ENCODE peak calls at places on chromosomes 3 and 15, in nine cellular contexts. One of them, this sample, is unnamed.

GRCh38 chr15:84079885-84080777 is 155.4 kb upstream of the GOLGA6L4 start:
- DNase-seq in tibial nerve: no peak
- DNase-seq in prostate gland: peak; percentile 5
- DNase-seq in left lung: peak; percentile 76
- DNase-seq in mesenchymal stem cell: peak; percentile 32
- DNase-seq in IMR-90: peak; percentile 3
- DNase-seq in GM23338: peak; percentile 85
- DNase-seq in DND-41: peak; percentile 69
- DNase-seq in esophagus squamous epithelium: peak; percentile 0
- DNase-seq in this sample: no peak

GRCh38 chr15:84151205-84151931 is 84.2 kb upstream of the GOLGA6L4 start:
- DNase-seq in tibial nerve: no peak
- DNase-seq in prostate gland: no peak
- DNase-seq in left lung: no peak
- DNase-seq in mesenchymal stem cell: peak; percentile 1
- DNase-seq in IMR-90: no peak
- DNase-seq in GM23338: no peak
- DNase-seq in DND-41: no peak
- DNase-seq in esophagus squamous epithelium: no peak
- DNase-seq in this sample: no peak

GRCh38 chr3:172447611-172448579 is at the start of gene GHSR:
- DNase-seq in tibial nerve: no peak
- DNase-seq in prostate gland: no peak
- DNase-seq in left lung: peak; percentile 75
- DNase-seq in mesenchymal stem cell: no peak
- DNase-seq in IMR-90: no peak
- DNase-seq in GM23338: peak; percentile 51
- DNase-seq in DND-41: peak; percentile 13
- DNase-seq in esophagus squamous epithelium: no peak
- DNase-seq in this sample: peak; percentile 7

GRCh38 chr15:77411614-77411976 is 8.3 kb downstream of the PEAK1 start:
- DNase-seq in tibial nerve: no peak
- DNase-seq in prostate gland: no peak
- DNase-seq in left lung: no peak
- DNase-seq in mesenchymal stem cell: no peak
- DNase-seq in IMR-90: no peak
- DNase-seq in GM23338: no peak
- DNase-seq in DND-41: no peak
- DNase-seq in esophagus squamous epithelium: no peak
- DNase-seq in this sample: no peak

GRCh38 chr3:46845397-46845859 is 17.8 kb downstream of the MYL3 start:
- DNase-seq in tibial nerve: peak; percentile 72
- DNase-seq in prostate gland: no peak
- DNase-seq in left lung: no peak
- DNase-seq in mesenchymal stem cell: peak; percentile 75
- DNase-seq in IMR-90: peak; percentile 62
- DNase-seq in GM23338: peak; percentile 72
- DNase-seq in DND-41: peak; percentile 3
- DNase-seq in esophagus squamous epithelium: no peak
- DNase-seq in this sample: no peak

GRCh38 chr3:30167511-30168135 is 438.8 kb upstream of the TGFBR2 start:
- DNase-seq in tibial nerve: no peak
- DNase-seq in prostate gland: no peak
- DNase-seq in left lung: no peak
- DNase-seq in mesenchymal stem cell: peak; percentile 24
- DNase-seq in IMR-90: peak; percentile 22
- DNase-seq in GM23338: no peak
- DNase-seq in DND-41: no peak
- DNase-seq in esophagus squamous epithelium: no peak
- DNase-seq in this sample: no peak

GRCh38 chr15:92409006-92409405 is 15.3 kb downstream of the ST8SIA2 start:
- DNase-seq in tibial nerve: no peak
- DNase-seq in prostate gland: no peak
- DNase-seq in left lung: no peak
- DNase-seq in mesenchymal stem cell: no peak
- DNase-seq in IMR-90: no peak
- DNase-seq in GM23338: no peak
- DNase-seq in DND-41: no peak
- DNase-seq in esophagus squamous epithelium: no peak
- DNase-seq in this sample: no peak

GRCh38 chr15:40695469-40695910 is 516 bp downstream of the RAD51 start:
- DNase-seq in tibial nerve: no peak
- DNase-seq in prostate gland: no peak
- DNase-seq in left lung: no peak
- DNase-seq in mesenchymal stem cell: peak; percentile 68
- DNase-seq in IMR-90: peak; percentile 11
- DNase-seq in GM23338: no peak
- DNase-seq in DND-41: no peak
- DNase-seq in esophagus squamous epithelium: no peak
- DNase-seq in this sample: no peak

GRCh38 chr15:63452552-63453136 is 51.7 kb upstream of the USP3 start:
- DNase-seq in tibial nerve: no peak
- DNase-seq in prostate gland: no peak
- DNase-seq in left lung: no peak
- DNase-seq in mesenchymal stem cell: no peak
- DNase-seq in IMR-90: no peak
- DNase-seq in GM23338: no peak
- DNase-seq in DND-41: no peak
- DNase-seq in esophagus squamous epithelium: no peak
- DNase-seq in this sample: no peak

GRCh38 chr3:186922790-186923189 is 7.5 kb upstream of the ST6GAL1 start:
- DNase-seq in tibial nerve: no peak
- DNase-seq in prostate gland: peak; percentile 74
- DNase-seq in left lung: no peak
- DNase-seq in mesenchymal stem cell: no peak
- DNase-seq in IMR-90: no peak
- DNase-seq in GM23338: no peak
- DNase-seq in DND-41: no peak
- DNase-seq in esophagus squamous epithelium: no peak
- DNase-seq in this sample: no peak

GRCh38 chr3:77825045-77825827 is 785.3 kb downstream of the ROBO2 start:
- DNase-seq in tibial nerve: no peak
- DNase-seq in prostate gland: peak; percentile 55
- DNase-seq in left lung: peak; percentile 85
- DNase-seq in mesenchymal stem cell: peak; percentile 92
- DNase-seq in IMR-90: peak; percentile 50
- DNase-seq in GM23338: no peak
- DNase-seq in DND-41: no peak
- DNase-seq in esophagus squamous epithelium: no peak
- DNase-seq in this sample: no peak

GRCh38 chr15:78461171-78461881 is 23.3 kb downstream of the IREB2 start:
- DNase-seq in tibial nerve: no peak
- DNase-seq in prostate gland: no peak
- DNase-seq in left lung: no peak
- DNase-seq in mesenchymal stem cell: peak; percentile 50
- DNase-seq in IMR-90: no peak
- DNase-seq in GM23338: peak; percentile 57
- DNase-seq in DND-41: peak; percentile 10
- DNase-seq in esophagus squamous epithelium: no peak
- DNase-seq in this sample: no peak

GRCh38 chr3:58670506-58671125 is 4.0 kb upstream of the FAM3D start:
- DNase-seq in tibial nerve: no peak
- DNase-seq in prostate gland: no peak
- DNase-seq in left lung: no peak
- DNase-seq in mesenchymal stem cell: no peak
- DNase-seq in IMR-90: no peak
- DNase-seq in GM23338: no peak
- DNase-seq in DND-41: no peak
- DNase-seq in esophagus squamous epithelium: no peak
- DNase-seq in this sample: no peak

GRCh38 chr15:62940755-62941361 is 101.7 kb upstream of the TPM1 start:
- DNase-seq in tibial nerve: peak; percentile 67
- DNase-seq in prostate gland: no peak
- DNase-seq in left lung: no peak
- DNase-seq in mesenchymal stem cell: peak; percentile 99
- DNase-seq in IMR-90: peak; percentile 98
- DNase-seq in GM23338: no peak
- DNase-seq in DND-41: no peak
- DNase-seq in esophagus squamous epithelium: no peak
- DNase-seq in this sample: no peak

GRCh38 chr3:53196575-53197407 is 35.8 kb downstream of the PRKCD start:
- DNase-seq in tibial nerve: peak; percentile 29
- DNase-seq in prostate gland: no peak
- DNase-seq in left lung: no peak
- DNase-seq in mesenchymal stem cell: peak; percentile 75
- DNase-seq in IMR-90: peak; percentile 62
- DNase-seq in GM23338: peak; percentile 81
- DNase-seq in DND-41: no peak
- DNase-seq in esophagus squamous epithelium: no peak
- DNase-seq in this sample: peak; percentile 23

GRCh38 chr3:51819709-51820406 is 40.8 kb upstream of the IQCF6 start:
- DNase-seq in tibial nerve: no peak
- DNase-seq in prostate gland: no peak
- DNase-seq in left lung: no peak
- DNase-seq in mesenchymal stem cell: no peak
- DNase-seq in IMR-90: no peak
- DNase-seq in GM23338: peak; percentile 90
- DNase-seq in DND-41: peak; percentile 9
- DNase-seq in esophagus squamous epithelium: no peak
- DNase-seq in this sample: no peak

GRCh38 chr3:138921316-138922292 is 25.3 kb downstream of the FOXL2 start:
- DNase-seq in tibial nerve: no peak
- DNase-seq in prostate gland: no peak
- DNase-seq in left lung: no peak
- DNase-seq in mesenchymal stem cell: peak; percentile 53
- DNase-seq in IMR-90: peak; percentile 81
- DNase-seq in GM23338: no peak
- DNase-seq in DND-41: no peak
- DNase-seq in esophagus squamous epithelium: no peak
- DNase-seq in this sample: no peak

GRCh38 chr3:111954228-111954990 is 24.4 kb upstream of the ABHD10 start:
- DNase-seq in tibial nerve: no peak
- DNase-seq in prostate gland: peak; percentile 23
- DNase-seq in left lung: no peak
- DNase-seq in mesenchymal stem cell: no peak
- DNase-seq in IMR-90: peak; percentile 11
- DNase-seq in GM23338: no peak
- DNase-seq in DND-41: no peak
- DNase-seq in esophagus squamous epithelium: no peak
- DNase-seq in this sample: no peak

DNA sequence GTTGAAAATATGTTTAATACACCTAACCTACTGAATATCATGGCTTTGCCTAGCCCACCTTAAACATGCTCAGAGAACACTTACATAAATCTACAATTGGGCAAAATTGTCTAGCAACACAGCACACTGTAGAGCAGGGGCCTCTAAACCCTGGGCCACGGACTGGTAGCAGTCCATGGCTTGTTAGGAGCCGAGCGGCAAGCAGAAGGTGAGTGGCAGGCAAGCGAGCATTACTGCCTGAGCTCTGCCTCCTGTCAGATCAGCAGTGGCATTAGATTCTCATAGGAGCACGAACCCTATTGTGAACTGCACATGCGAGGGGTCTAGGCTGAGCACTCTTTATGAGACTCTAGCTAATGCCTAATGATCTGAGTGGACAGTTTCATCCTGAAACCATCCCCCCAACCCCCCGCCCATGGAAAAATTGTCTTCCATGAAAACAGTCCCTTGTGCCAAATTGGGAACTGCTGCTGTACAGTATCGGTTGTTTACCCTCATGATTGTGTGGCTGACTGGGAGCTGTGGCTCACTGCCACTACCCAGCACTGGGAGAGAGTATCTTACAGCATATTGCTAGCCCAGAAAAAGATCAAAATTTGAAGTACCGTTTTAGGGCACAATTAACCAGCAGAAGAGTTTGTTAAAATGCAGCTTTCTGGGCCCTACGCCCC is 26.1 kb downstream of the CMSS1 start:
- DNase-seq in tibial nerve: no peak
- DNase-seq in prostate gland: no peak
- DNase-seq in left lung: no peak
- DNase-seq in mesenchymal stem cell: peak; percentile 46
- DNase-seq in IMR-90: no peak
- DNase-seq in GM23338: no peak
- DNase-seq in DND-41: no peak
- DNase-seq in esophagus squamous epithelium: no peak
- DNase-seq in this sample: no peak
- H3K27ac ChIP-seq in tibial nerve: peak overlapping the region; percentile 61
- H3K27ac ChIP-seq in prostate gland: peak overlapping the region; percentile 44
- H3K27ac ChIP-seq in left lung: peak overlapping the region; percentile 65
- H3K27ac ChIP-seq in mesenchymal stem cell: peak overlapping the region; percentile 67
- H3K27ac ChIP-seq in IMR-90: peak overlapping the region; percentile 88
- H3K27ac ChIP-seq in GM23338: no peak overlapping the region
- H3K27ac ChIP-seq in DND-41: no peak overlapping the region
- H3K27ac ChIP-seq in esophagus squamous epithelium: no peak overlapping the region
- H3K27ac ChIP-seq in this sample: no peak overlapping the region

GRCh38 chr15:90402806-90403205 is 14.8 kb downstream of the IQGAP1 start:
- DNase-seq in tibial nerve: no peak
- DNase-seq in prostate gland: no peak
- DNase-seq in left lung: no peak
- DNase-seq in mesenchymal stem cell: no peak
- DNase-seq in IMR-90: no peak
- DNase-seq in GM23338: no peak
- DNase-seq in DND-41: no peak
- DNase-seq in esophagus squamous epithelium: no peak
- DNase-seq in this sample: no peak
- H3K4me1 ChIP-seq in tibial nerve: peaks cover 14% of the 10 kb centered on the region
- H3K4me1 ChIP-seq in prostate gland: peaks cover 20% of the 10 kb centered on the region
- H3K4me1 ChIP-seq in left lung: peaks cover 51% of the 10 kb centered on the region
- H3K4me1 ChIP-seq in mesenchymal stem cell: peaks cover 11% of the 10 kb centered on the region
- H3K4me1 ChIP-seq in IMR-90: peaks cover 19% of the 10 kb centered on the region
- H3K4me1 ChIP-seq in GM23338: peaks cover 66% of the 10 kb centered on the region
- H3K4me1 ChIP-seq in DND-41: peaks cover 34% of the 10 kb centered on the region
- H3K4me1 ChIP-seq in esophagus squamous epithelium: peaks cover 57% of the 10 kb centered on the region
- H3K4me1 ChIP-seq in this sample: peaks cover 60% of the 10 kb centered on the region

GRCh38 chr3:184525337-184526157 is 36.0 kb upstream of the EPHB3 start:
- DNase-seq in tibial nerve: no peak
- DNase-seq in prostate gland: no peak
- DNase-seq in left lung: peak; percentile 83
- DNase-seq in mesenchymal stem cell: peak; percentile 13
- DNase-seq in IMR-90: no peak
- DNase-seq in GM23338: peak; percentile 97
- DNase-seq in DND-41: no peak
- DNase-seq in esophagus squamous epithelium: no peak
- DNase-seq in this sample: no peak
- H3K4me3 ChIP-seq in tibial nerve: peak overlapping the region; percentile 58
- H3K4me3 ChIP-seq in prostate gland: peak overlapping the region; percentile 36
- H3K4me3 ChIP-seq in left lung: peak overlapping the region; percentile 43
- H3K4me3 ChIP-seq in mesenchymal stem cell: peak overlapping the region; percentile 55
- H3K4me3 ChIP-seq in IMR-90: peak overlapping the region; percentile 22
- H3K4me3 ChIP-seq in GM23338: peak overlapping the region; percentile 65
- H3K4me3 ChIP-seq in DND-41: peak overlapping the region; percentile 53
- H3K4me3 ChIP-seq in esophagus squamous epithelium: peak overlapping the region; percentile 38
- H3K4me3 ChIP-seq in this sample: peak overlapping the region; percentile 65

DNA sequence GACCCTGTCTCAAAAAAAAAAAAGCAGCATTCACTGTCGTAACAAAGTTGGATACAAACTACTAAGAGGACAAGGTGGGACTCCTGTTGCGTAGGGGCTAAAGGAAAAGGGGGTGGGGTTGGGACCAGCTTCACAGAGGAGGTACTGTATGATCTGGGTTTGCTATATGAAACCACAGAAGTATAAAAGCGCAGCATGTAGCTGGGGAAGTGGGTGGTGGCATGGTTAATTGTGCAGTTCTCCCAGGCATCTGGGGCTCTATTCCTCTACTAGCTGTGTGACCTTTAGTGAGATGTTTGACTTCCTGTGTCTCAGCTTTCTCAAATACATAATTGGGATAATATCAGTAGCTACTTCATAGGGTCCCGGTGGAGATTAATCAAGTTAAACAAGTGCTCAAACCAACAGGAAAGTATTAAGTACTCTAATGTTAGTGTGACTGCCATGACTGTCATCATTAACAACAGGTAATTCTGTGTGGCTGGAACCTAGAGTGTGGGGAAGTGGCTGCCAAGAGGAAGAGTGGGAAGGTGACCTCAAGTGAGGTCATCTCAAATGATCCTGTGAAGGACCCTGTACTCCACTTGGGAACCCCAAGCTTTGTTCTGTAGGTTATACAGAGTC is 11.5 kb downstream of the PARP16 start:
- DNase-seq in tibial nerve: no peak
- DNase-seq in prostate gland: no peak
- DNase-seq in left lung: no peak
- DNase-seq in mesenchymal stem cell: no peak
- DNase-seq in IMR-90: no peak
- DNase-seq in GM23338: no peak
- DNase-seq in DND-41: peak; percentile 43
- DNase-seq in esophagus squamous epithelium: no peak
- DNase-seq in this sample: no peak
- H3K27ac ChIP-seq in tibial nerve: no peak overlapping the region
- H3K27ac ChIP-seq in prostate gland: no peak overlapping the region
- H3K27ac ChIP-seq in left lung: no peak overlapping the region
- H3K27ac ChIP-seq in mesenchymal stem cell: no peak overlapping the region
- H3K27ac ChIP-seq in IMR-90: no peak overlapping the region
- H3K27ac ChIP-seq in GM23338: no peak overlapping the region
- H3K27ac ChIP-seq in DND-41: peak overlapping the region; percentile 3
- H3K27ac ChIP-seq in esophagus squamous epithelium: no peak overlapping the region
- H3K27ac ChIP-seq in this sample: no peak overlapping the region